ENCODE peak calls at places on chromosomes 16 and 17, in four cellular contexts. M, S, Q and A are unnamed samples. For H3K27me3, the result is how much of the 10 kb centered on the place peaks cover.

GRCh38 chr17:33786478-33786877 is 468.6 kb upstream of the CCL2 start:
- DNase-seq in M (peak), S (no peak), Q (no peak), A (no peak)

GRCh38 chr16:30728904-30729672 is 19.1 kb upstream of the PHKG2 start:
- DNase-seq in M (no peak), S (no peak), Q (no peak), A (no peak)

GRCh38 chr17:66507103-66507923 is 204.9 kb downstream of the PRKCA start:
- DNase-seq in M (no peak), S (no peak), Q (peak), A (no peak)

GRCh38 chr16:19699472-19699871 is 18.6 kb downstream of the KNOP1 start:
- DNase-seq in M (no peak), S (no peak), Q (no peak), A (no peak)

GRCh38 chr16:87954361-87954760 is 3.1 kb downstream of the BANP start:
- DNase-seq in M (no peak), S (no peak), Q (no peak), A (no peak)

GRCh38 chr17:67128700-67129099 is 84.3 kb downstream of the CACNG1 start:
- DNase-seq in M (no peak), S (no peak), Q (no peak), A (no peak)

GRCh38 chr17:68391561-68392268 is 65.6 kb downstream of the WIPI1 start:
- DNase-seq in M (no peak), S (no peak), Q (no peak), A (no peak)

GRCh38 chr17:38606646-38607611 is 1.2 kb upstream of the SRCIN1 start:
- DNase-seq in M (peak), S (no peak), Q (no peak), A (no peak)

GRCh38 chr16:2499890-2500633 is 13.7 kb upstream of the ATP6V0C start:
- DNase-seq in M (no peak), S (no peak), Q (no peak), A (no peak)

GRCh38 chr17:66673668-66674276 is 161.1 kb upstream of the CACNG5 start:
- DNase-seq in M (peak), S (peak), Q (peak), A (peak)

GRCh38 chr17:46003907-46004748 is 5.1 kb downstream of the STH start:
- DNase-seq in M (no peak), S (no peak), Q (no peak), A (no peak)

GRCh38 chr16:15636392-15636873 is 6.5 kb downstream of the MARF1 start:
- DNase-seq in M (no peak), S (no peak), Q (no peak), A (no peak)

GRCh38 chr16:84768061-84768797 is 51.6 kb upstream of the CRISPLD2 start:
- DNase-seq in M (no peak), S (no peak), Q (no peak), A (no peak)

GRCh38 chr16:2091722-2092620 is 43.7 kb downstream of the PKD1 start:
- DNase-seq in M (no peak), S (no peak), Q (no peak), A (no peak)

GRCh38 chr16:85888405-85889331 is 10.3 kb upstream of the IRF8 start:
- DNase-seq in M (no peak), S (no peak), Q (peak), A (no peak)

DNA sequence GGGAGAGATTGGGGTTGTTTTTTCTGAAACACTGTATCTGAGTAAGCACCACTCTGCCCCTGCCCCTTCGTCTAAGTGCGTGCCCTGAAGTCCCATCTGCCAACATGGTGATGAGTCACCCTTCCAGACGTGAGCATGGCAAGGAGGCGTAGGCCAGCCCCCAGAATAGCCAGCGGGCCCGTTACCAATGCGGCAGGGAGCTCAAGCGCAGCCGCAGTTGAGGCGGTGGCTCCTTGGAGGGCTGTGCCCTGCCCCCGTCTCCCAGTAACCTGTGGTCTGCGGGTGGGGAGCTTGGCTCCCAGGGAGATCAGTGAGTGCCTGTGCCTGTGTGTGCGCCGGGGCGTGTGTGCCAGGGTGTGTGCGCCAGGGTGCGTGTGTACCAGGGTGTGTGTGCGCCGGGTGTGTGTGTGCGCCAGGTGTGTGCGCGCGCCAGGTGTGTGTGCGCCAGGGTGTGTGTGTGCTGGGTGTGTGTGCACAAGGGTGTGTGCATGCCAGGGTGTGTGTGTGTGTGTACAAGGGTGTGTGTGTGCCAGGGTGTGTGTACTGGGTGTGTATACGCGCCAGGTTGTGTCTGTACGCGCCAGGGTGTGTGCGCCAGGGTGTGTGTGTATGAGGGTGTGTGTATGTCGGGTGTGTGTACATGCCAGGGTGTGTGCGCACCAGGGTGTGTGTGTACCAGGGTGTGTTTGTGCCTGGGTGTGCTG is 98.6 kb upstream of the CHMP6 start:
- DNase-seq in M (no peak), S (no peak), Q (peak), A (peak)
- TF ChIP-seq CTCF in M (no peak), S (no peak), Q (no peak), A (no peak)

GRCh38 chr16:69918241-69918640 is 32.9 kb upstream of the CLEC18A start:
- DNase-seq in M (no peak), S (no peak), Q (no peak), A (no peak)
- H3K4me3 ChIP-seq in M (no peak), S (no peak), Q (no peak), A (peak)

DNA sequence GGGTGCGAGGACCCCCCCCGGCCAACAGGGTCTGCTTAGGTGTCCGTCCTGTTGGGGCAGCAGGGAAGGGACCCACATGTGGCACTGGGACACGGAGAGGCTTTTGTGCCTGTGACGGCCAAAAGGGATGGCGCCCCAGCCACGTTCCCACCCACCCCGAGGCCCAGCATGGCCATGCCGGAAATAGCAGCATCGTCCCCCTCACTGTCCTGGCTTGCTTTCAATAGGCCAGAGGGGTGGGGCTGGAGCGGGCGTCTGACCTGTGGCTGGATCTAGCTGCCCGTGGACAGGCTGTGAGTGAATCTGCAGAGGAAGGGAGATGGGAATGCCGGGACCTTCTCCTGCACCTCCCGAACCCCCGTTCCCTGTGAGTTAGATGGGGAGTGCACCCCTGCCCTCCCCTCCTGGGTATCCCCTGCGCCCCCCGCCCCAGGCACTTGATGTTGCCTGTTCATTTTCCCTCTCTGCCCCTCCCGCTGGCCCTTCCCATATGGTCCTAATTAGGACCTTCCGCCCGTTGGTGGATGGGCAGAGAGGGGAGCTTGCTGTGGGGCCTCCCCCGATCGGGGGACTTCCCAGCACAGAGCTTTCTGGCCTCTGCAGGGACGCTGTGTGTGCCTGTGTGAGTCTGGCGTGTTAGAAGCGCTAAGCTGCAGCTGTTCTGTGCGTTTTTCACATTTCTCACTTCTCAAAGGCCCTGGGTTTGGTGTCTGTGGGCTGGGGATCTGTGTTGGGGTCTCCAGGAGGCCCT is 292.8 kb downstream of the SEC14L1 start:
- DNase-seq in M (peak), S (peak), Q (no peak), A (no peak)
- H3K27me3 ChIP-seq in M (under half), S (under half), Q (under half), A (under half)

DNA sequence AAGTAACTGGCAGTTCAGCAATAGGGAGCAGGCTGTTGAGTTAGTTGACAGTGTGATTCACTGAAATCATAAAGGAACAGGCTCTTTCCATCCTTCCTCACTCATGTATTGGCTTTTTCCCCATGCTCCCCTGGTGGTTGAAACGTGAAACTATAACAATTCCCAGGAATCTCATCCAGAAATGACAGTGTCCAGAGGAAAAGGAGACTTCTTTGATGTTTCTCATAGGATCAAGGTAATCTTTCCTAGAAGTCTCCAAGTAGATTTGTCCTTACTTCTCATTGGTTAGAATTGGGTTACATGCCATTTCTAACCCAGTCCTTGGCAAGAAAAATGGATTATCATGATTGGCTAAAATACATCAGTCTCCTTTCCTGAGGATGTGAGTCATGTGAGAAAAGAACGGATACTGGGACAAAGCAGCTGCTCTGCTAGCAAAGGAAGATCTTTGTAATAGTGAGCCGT is 14.4 kb downstream of the TTC19 start:
- DNase-seq in M (no peak), S (peak), Q (peak), A (peak)
- TF ChIP-seq CTCF in M (peak), S (peak), Q (peak), A (peak)